ENCODE peak calls at places on chromosome 22, in nine cellular contexts. Y, O, U, K, C, N, A, R and V are unnamed samples.

GRCh38 chr22:39242809-39243442 is 1.9 kb downstream of the PDGFB start:
- DNase-seq in A (peak), C (no peak), U (peak), N (no peak), O (no peak), R (no peak), Y (no peak), K (peak), V (no peak)

GRCh38 chr22:44096736-44097135 is 72.6 kb downstream of the PARVB start:
- DNase-seq in O (no peak), C (no peak), R (no peak), U (no peak), A (no peak), Y (no peak), K (no peak), N (no peak), V (no peak)

GRCh38 chr22:36329217-36330078 is 58.3 kb downstream of the MYH9 start:
- DNase-seq in Y (no peak), U (peak), O (peak), N (peak), K (peak), C (peak), R (peak), A (peak), V (peak)

GRCh38 chr22:30561402-30562154 is 12.9 kb downstream of the GAL3ST1 start:
- DNase-seq in U (no peak), C (no peak), R (no peak), O (no peak), N (no peak), Y (no peak), K (no peak), A (peak), V (no peak)

GRCh38 chr22:36430863-36431262 is 43.1 kb upstream of the MYH9 start:
- DNase-seq in R (no peak), A (no peak), O (no peak), C (no peak), Y (no peak), N (no peak), U (no peak), K (no peak), V (no peak)

GRCh38 chr22:33519140-33519973 is 400.9 kb downstream of the LARGE1 start:
- DNase-seq in N (peak), O (peak), Y (no peak), U (no peak), R (peak), A (peak), C (no peak), K (peak), V (peak)

GRCh38 chr22:30868663-30869385 is 99.8 kb downstream of the MORC2 start:
- DNase-seq in A (no peak), U (no peak), K (peak), C (no peak), O (peak), Y (no peak), N (no peak), R (peak), V (no peak)

GRCh38 chr22:26669060-26669481 is 11.7 kb downstream of the MIAT start:
- DNase-seq in O (peak), K (no peak), C (no peak), U (no peak), A (peak), N (peak), Y (no peak), R (peak), V (no peak)

GRCh38 chr22:44411226-44412135 is 86.6 kb downstream of the RTL6 start:
- DNase-seq in A (no peak), C (no peak), N (no peak), R (no peak), U (no peak), Y (no peak), K (no peak), O (peak), V (no peak)

GRCh38 chr22:27170491-27170890 is 513.1 kb downstream of the MIAT start:
- DNase-seq in A (no peak), Y (no peak), K (no peak), C (no peak), U (no peak), R (peak), N (no peak), O (peak), V (no peak)

GRCh38 chr22:30863161-30863833 is 105.3 kb downstream of the MORC2 start:
- DNase-seq in Y (no peak), C (no peak), O (no peak), A (no peak), U (no peak), R (no peak), K (no peak), N (no peak), V (peak)

GRCh38 chr22:44347098-44347497 is 34.3 kb upstream of the SHISAL1 start:
- DNase-seq in N (no peak), C (no peak), A (no peak), R (no peak), U (no peak), Y (no peak), O (no peak), K (no peak), V (no peak)

GRCh38 chr22:25203082-25203481 is 3.4 kb downstream of the CRYBB3 start:
- DNase-seq in U (no peak), Y (no peak), C (no peak), R (no peak), O (no peak), N (no peak), K (no peak), A (no peak), V (no peak)

GRCh38 chr22:24554316-24555159 is at the start of gene GUCD1:
- DNase-seq in A (peak), Y (peak), R (peak), C (no peak), O (peak), N (peak), K (no peak), U (peak), V (no peak)

GRCh38 chr22:47354668-47355387 is 592.4 kb downstream of the TBC1D22A start:
- DNase-seq in R (no peak), K (no peak), O (no peak), N (no peak), C (no peak), U (no peak), A (no peak), Y (no peak), V (no peak)

GRCh38 chr22:23218867-23219251 is 38.5 kb downstream of the BCR start:
- DNase-seq in R (peak), Y (peak), U (no peak), O (peak), K (peak), A (peak), C (no peak), N (peak), V (no peak)

GRCh38 chr22:33620085-33620484 is 300.2 kb downstream of the LARGE1 start:
- DNase-seq in K (no peak), U (no peak), R (no peak), N (no peak), C (no peak), Y (no peak), A (no peak), O (no peak), V (no peak)

GRCh38 chr22:39318507-39319283 is 728 bp downstream of the RPL3 start:
- DNase-seq in Y (no peak), C (no peak), U (peak), A (no peak), K (no peak), N (no peak), R (peak), O (no peak), V (no peak)

GRCh38 chr22:24140357-24140756 is 40.9 kb upstream of the SUSD2 start:
- DNase-seq in N (no peak), C (no peak), Y (no peak), U (no peak), A (no peak), K (no peak), R (peak), O (no peak), V (no peak)

GRCh38 chr22:19815093-19815822 is 39.4 kb downstream of the GNB1L start:
- DNase-seq in C (peak), A (no peak), N (no peak), U (no peak), Y (peak), O (no peak), K (no peak), R (no peak), V (no peak)

GRCh38 chr22:35547993-35548761 is 7.5 kb downstream of the RASD2 start:
- DNase-seq in N (no peak), C (no peak), O (no peak), U (no peak), Y (no peak), R (no peak), A (peak), K (no peak), V (no peak)

GRCh38 chr22:29887358-29887757 is 4.4 kb downstream of the MTMR3 start:
- DNase-seq in N (no peak), Y (no peak), U (no peak), C (no peak), R (no peak), K (no peak), O (no peak), A (no peak), V (no peak)

GRCh38 chr22:45552580-45553332 is 50.1 kb downstream of the FBLN1 start:
- DNase-seq in A (no peak), R (peak), C (no peak), Y (peak), N (no peak), K (no peak), O (peak), U (no peak), V (no peak)
- TF ChIP-seq CTCF in A (peak), R (peak), C (no peak), Y (no peak), N (no peak), K (no peak), O (peak), U (no peak), V (no peak)

GRCh38 chr22:48738204-48738980 is 1089.3 kb downstream of the BRD1 start:
- DNase-seq in U (no peak), A (no peak), R (no peak), C (no peak), N (no peak), Y (no peak), O (no peak), K (no peak), V (no peak)

GRCh38 chr22:48740086-48740730 is 1087.5 kb downstream of the BRD1 start:
- DNase-seq in U (no peak), Y (no peak), R (no peak), N (no peak), O (no peak), K (peak), A (no peak), C (no peak), V (no peak)

GRCh38 chr22:48740731-48741405 is 1086.8 kb downstream of the BRD1 start:
- DNase-seq in U (no peak), R (no peak), N (no peak), C (no peak), K (no peak), O (no peak), A (no peak), Y (no peak), V (no peak)

GRCh38 chr22:48737461-48738203 is 1090.0 kb downstream of the BRD1 start:
- DNase-seq in C (no peak), K (no peak), Y (no peak), A (no peak), O (no peak), U (no peak), R (no peak), N (no peak), V (no peak)

DNA sequence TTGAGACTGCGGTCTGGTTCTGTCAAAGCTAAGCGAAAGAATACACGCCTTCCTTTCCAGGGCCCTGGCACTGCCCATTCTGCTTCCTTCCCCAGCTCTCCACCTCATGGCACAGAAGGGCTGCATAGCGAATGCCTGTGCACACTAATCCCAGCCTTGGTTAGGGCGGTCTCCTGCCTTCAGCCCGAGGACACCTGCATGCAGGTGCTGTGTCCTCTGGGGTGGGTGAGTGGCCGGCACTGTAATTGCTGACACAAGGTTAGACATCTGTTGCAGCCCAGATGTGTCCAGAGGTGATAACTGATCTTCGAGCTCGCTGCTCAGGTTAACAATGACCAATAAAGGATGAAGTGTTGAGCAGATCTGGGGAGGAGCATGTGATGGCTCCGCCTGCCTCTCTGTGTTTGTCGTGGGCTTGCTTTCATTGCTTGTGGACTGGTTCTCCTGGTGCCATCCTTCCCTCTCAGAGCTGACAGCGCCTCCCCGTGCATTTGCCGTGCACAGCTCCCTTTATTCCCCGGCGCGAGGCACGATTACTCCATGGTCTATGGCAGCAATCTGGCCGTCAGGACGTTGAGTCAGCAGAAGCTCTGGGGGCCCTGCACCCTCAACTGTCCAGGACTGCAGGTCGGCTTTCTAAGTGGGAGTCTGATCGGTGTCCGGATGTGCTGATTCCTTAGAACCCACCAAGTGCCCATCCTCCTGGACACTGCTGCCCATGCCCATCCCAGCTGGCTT is 1088.2 kb downstream of the BRD1 start:
- DNase-seq in N (no peak), Y (no peak), K (no peak), C (no peak), A (no peak), R (no peak), U (no peak), O (no peak), V (no peak)
- TF ChIP-seq CTCF in N (no peak), Y (no peak), K (no peak), C (no peak), A (no peak), R (no peak), U (no peak), O (no peak), V (no peak)

GRCh38 chr22:21074092-21074715 is 28.5 kb downstream of the LRRC74B start:
- DNase-seq in A (no peak), C (no peak), R (peak), Y (no peak), O (peak), K (no peak), U (no peak), N (no peak), V (no peak)

GRCh38 chr22:21076907-21077625 is 31.3 kb downstream of the LRRC74B start:
- DNase-seq in K (no peak), O (no peak), U (no peak), A (no peak), N (no peak), Y (no peak), R (no peak), C (no peak), V (no peak)

GRCh38 chr22:21073482-21073881 is 27.7 kb downstream of the LRRC74B start:
- DNase-seq in N (no peak), C (no peak), K (no peak), A (no peak), O (no peak), U (no peak), Y (no peak), R (no peak), V (no peak)

GRCh38 chr22:21077884-21078508 is 32.2 kb downstream of the LRRC74B start:
- DNase-seq in O (no peak), U (no peak), Y (no peak), A (no peak), N (no peak), K (no peak), C (no peak), R (no peak), V (no peak)

DNA sequence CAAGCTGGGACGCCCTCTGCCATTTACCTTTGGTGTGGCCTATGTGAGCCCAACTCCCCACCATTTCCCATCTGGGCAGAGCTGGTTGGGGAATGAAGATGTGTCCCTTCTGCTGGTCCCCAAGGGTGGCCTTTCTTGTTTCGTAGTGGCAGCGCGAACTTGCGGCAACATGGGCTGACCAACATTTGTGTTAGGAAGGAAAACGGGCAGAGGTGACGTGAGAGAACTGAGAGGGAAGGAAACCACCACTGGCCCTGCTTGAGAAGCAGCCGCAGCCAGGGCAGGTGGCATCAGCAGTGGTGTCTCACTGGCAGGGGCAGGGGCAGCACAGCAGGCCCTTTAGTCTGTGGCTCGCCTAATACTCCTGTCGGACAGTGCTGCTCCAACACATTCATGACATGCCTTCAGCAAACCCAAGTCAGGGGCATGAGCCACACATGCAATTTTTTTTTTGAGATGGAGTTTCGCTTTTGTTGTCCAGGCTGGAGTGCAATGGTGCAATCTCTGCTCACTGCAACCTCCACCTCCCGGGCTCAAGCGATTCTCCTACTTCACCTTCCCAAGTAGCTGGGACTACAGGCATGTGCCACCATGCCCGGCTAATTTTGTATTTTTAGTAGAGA is 29.9 kb downstream of the LRRC74B start:
- DNase-seq in K (no peak), C (no peak), N (no peak), A (no peak), U (no peak), O (no peak), R (no peak), Y (no peak), V (no peak)
- TF ChIP-seq CTCF in K (no peak), C (no peak), N (no peak), A (no peak), U (no peak), O (no peak), R (no peak), Y (no peak), V (no peak)

GRCh38 chr22:18121436-18122253 is 11.0 kb downstream of the TUBA8 start:
- DNase-seq in C (no peak), A (no peak), N (no peak), K (no peak), R (no peak), O (no peak), U (no peak), Y (no peak), V (no peak)
- TF ChIP-seq CTCF in C (no peak), A (no peak), N (no peak), K (no peak), R (no peak), O (peak), U (no peak), Y (no peak), V (no peak)

DNA sequence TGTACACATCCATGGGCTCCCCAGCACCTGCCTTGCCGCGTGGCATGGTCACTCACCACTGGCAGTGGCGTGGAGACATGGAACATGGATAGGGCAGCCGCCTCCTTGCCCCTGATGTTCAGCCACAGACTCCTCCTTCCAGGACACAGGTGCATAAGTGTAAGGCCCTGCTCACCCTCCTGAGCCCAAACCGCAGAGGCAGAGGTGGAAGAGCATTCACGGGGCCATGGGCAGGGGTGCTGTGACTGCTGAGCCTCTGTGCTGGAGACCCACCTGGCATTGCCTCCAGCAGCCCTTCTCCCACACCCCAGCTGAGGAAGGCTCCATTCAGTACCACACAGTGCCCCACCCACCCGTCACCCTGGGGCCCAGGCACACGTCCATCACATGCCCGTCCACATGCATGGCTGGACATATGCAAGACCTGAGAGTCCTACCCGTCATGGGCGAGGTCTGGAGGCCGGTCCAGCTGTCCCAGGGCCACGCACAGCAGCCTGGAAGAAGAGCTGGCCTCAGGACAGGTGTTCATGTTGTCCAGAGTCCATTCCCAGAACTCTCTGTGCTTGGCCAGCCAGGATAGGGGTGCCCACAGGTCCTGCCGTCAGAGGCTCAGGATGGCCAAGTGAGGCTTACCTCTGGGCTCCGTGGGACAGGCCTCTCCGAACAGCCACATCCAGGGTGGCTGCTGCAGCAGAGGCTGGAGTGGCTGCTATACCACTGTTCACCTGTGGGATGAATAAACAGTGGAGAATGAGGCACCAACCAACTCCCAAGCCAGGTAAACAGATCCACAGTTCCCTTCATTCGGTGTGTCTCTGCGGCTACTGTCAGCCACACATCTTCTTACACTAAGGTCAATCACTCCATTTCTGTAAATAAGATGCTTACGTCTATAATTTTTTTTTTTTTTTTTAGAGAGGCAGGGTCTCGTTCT is 1.7 kb upstream of the TUBGCP6 start:
- DNase-seq in K (no peak), Y (no peak), N (no peak), C (no peak), A (no peak), R (no peak), O (no peak), U (no peak), V (no peak)
- TF ChIP-seq CTCF in K (no peak), Y (no peak), N (no peak), C (no peak), A (no peak), R (no peak), O (no peak), U (no peak), V (no peak)

GRCh38 chr22:38075105-38075825 is 8.7 kb downstream of the SLC16A8 start:
- DNase-seq in R (no peak), O (no peak), Y (peak), K (no peak), N (no peak), U (no peak), C (no peak), A (no peak), V (no peak)

GRCh38 chr22:38073150-38074130 is 10.5 kb downstream of the SLC16A8 start:
- DNase-seq in Y (no peak), U (no peak), K (no peak), R (no peak), C (no peak), O (no peak), A (no peak), N (no peak), V (no peak)

GRCh38 chr22:38075961-38076360 is 8.0 kb downstream of the SLC16A8 start:
- DNase-seq in Y (no peak), N (no peak), O (no peak), R (no peak), K (no peak), U (no peak), C (no peak), A (no peak), V (no peak)

GRCh38 chr22:38072322-38073149 is 11.4 kb downstream of the SLC16A8 start:
- DNase-seq in A (no peak), Y (peak), R (no peak), O (no peak), K (no peak), N (no peak), U (no peak), C (no peak), V (no peak)

GRCh38 chr22:38074181-38075104 is 9.5 kb downstream of the SLC16A8 start:
- DNase-seq in K (no peak), A (no peak), Y (no peak), C (no peak), O (peak), N (no peak), R (peak), U (no peak), V (no peak)
- TF ChIP-seq CTCF in K (peak), A (no peak), Y (no peak), C (no peak), O (peak), N (no peak), R (peak), U (no peak), V (no peak)

GRCh38 chr22:41857860-41858199 is 24.9 kb downstream of the SREBF2 start:
- DNase-seq in U (no peak), A (no peak), Y (no peak), O (no peak), N (no peak), C (no peak), K (no peak), R (no peak), V (no peak)
- TF ChIP-seq CTCF in U (peak), A (no peak), Y (no peak), O (no peak), N (no peak), C (peak), K (no peak), R (no peak), V (peak)